ENCODE peak calls at places on chromosomes 3 and 15, in five cellular contexts. J is lung, R is glutamatergic neuron, I is GM06990, M is endothelial cell. P is an unnamed sample.

GRCh38 chr3:188927971-188928370 is 243.8 kb upstream of the TPRG1 start:
- DNase-seq in I (no peak), J (no peak), R (no peak), M (no peak), P (no peak)

GRCh38 chr3:6732807-6733206 is 128.1 kb upstream of the GRM7 start:
- DNase-seq in I (no peak), J (no peak), R (no peak), M (no peak), P (no peak)

GRCh38 chr15:74540135-74540760 is 772 bp upstream of the ARID3B start:
- DNase-seq in R (no peak), J (no peak), I (peak; percentile 7), M (no peak), P (no peak)

GRCh38 chr15:71559098-71559497 is 251.3 kb upstream of the NR2E3 start:
- DNase-seq in J (no peak), I (no peak), R (no peak), M (no peak), P (no peak)

GRCh38 chr3:100693225-100693624 is 16.1 kb upstream of the TFG start:
- DNase-seq in R (no peak), J (no peak), M (no peak), I (no peak), P (no peak)

GRCh38 chr15:50854594-50855490 is 53.6 kb upstream of the AP4E1 start:
- DNase-seq in R (no peak), J (no peak), I (peak; percentile 44), M (no peak), P (peak; percentile 50)

GRCh38 chr3:122458992-122459391 is 43.1 kb upstream of the WDR5B start:
- DNase-seq in J (no peak), R (no peak), I (no peak), M (no peak), P (no peak)

GRCh38 chr3:55551644-55552043 is 64.5 kb upstream of the WNT5A start:
- DNase-seq in R (no peak), M (no peak), I (no peak), J (no peak), P (no peak)

GRCh38 chr3:6097021-6097420 is 763.9 kb upstream of the GRM7 start:
- DNase-seq in I (no peak), J (no peak), R (no peak), M (no peak), P (no peak)

GRCh38 chr3:169813757-169814517 is 1.2 kb upstream of the LRRC34 start:
- DNase-seq in J (peak; percentile 30), R (no peak), M (no peak), I (peak; percentile 85), P (peak; percentile 76)

GRCh38 chr3:128432898-128433629 is 33.6 kb downstream of the DNAJB8 start:
- DNase-seq in I (no peak), M (no peak), J (no peak), R (peak; percentile 60), P (no peak)

GRCh38 chr3:14877404-14877803 is 58.6 kb downstream of the FGD5 start:
- DNase-seq in I (no peak), J (no peak), R (no peak), M (no peak), P (no peak)

GRCh38 chr3:71304684-71305083 is 278.8 kb downstream of the FOXP1 start:
- DNase-seq in I (no peak), J (no peak), M (no peak), R (no peak), P (no peak)
- TF ChIP-seq CTCF in I (no peak), J (no peak), M (no peak), R (no peak), P (peak; percentile 9)

GRCh38 chr3:131231710-131232348 is 149.7 kb upstream of the NUDT16 start:
- DNase-seq in R (no peak), M (no peak), I (no peak), J (no peak), P (no peak)
- TF ChIP-seq CTCF in R (no peak), M (no peak), I (no peak), J (no peak), P (no peak)

DNA sequence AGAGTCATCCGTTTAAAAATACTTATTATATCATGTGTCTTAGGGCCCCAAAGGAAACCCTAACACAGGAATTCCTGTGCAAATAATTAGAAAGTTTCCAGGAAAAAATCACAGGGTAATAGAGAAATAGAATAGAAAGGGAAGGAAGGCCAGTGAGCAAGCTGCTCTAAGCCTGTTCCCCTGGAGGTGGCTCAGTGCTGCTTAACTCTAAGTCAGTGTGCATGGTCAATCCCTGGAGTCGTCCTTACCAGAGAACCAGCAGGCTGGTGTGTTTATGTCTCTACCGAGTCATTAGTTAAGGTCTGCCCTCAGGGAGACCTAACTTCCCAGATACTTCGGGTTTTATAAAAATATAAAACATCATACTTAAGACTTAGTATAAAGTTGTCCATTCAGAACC is 21.0 kb upstream of the MCF2L2 start:
- DNase-seq in J (no peak), M (no peak), I (no peak), R (no peak), P (no peak)
- TF ChIP-seq CTCF in J (no peak), M (no peak), I (no peak), R (no peak), P (no peak)

GRCh38 chr15:34241376-34242350 is 16.8 kb downstream of the EMC4 start:
- DNase-seq in I (peak; percentile 8), R (no peak), M (peak; percentile 32), J (no peak), P (peak; percentile 57)
- TF ChIP-seq CTCF in I (peak; percentile 73), R (peak; percentile 83), M (peak; percentile 80), J (peak; percentile 57), P (peak; percentile 61)

DNA sequence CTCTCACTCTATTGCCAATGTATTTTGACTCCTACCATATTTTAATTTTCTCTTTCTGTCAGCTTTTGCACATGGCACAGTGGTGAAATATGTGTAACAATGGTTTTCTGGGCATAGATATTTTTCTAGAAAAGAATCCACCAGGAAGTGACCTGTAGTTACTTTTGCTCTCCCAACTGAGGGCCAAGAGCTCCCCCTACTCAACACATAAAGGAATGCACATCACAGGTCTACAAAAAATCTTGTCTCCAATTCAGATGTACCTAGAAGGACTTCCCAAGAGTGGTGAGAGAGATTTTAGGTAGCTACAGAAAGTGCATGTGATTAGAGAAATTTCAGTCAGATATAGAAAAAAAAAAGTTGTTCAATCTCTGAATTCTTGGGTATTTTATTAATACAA is 15.6 kb downstream of the CPA3 start:
- DNase-seq in I (no peak), R (no peak), J (no peak), M (peak; percentile 6), P (peak; percentile 12)
- TF ChIP-seq CTCF in I (peak; percentile 36), R (no peak), J (no peak), M (no peak), P (peak; percentile 24)

GRCh38 chr3:3783155-3783554 is 16.1 kb upstream of the LRRN1 start:
- DNase-seq in J (no peak), R (no peak), I (no peak), M (no peak), P (no peak)
- TF ChIP-seq CTCF in J (no peak), R (no peak), I (no peak), M (no peak), P (no peak)

DNA sequence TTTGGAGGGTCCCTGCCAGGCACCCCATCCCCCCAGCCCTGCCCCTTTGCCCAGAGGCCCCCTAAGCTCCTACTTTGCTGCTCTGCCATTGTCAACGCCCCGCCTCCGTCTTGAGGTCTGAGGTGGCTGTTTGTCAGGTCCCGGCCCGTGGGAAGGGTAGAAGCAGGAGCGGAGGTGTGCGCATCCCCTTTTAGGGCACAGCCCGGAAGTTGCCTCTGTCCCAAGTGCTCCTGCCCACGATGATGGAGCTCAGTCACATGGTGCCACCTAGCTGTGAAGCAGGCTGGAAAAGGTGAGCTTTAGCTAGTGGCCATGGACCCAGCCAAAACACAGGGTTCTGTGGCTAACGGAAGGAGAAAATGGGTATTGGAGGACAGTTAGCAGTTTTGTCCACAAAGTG is 28.5 kb upstream of the LCTL start:
- DNase-seq in M (no peak), I (no peak), R (no peak), J (no peak), P (no peak)
- TF ChIP-seq CTCF in M (no peak), I (no peak), R (no peak), J (no peak), P (no peak)

GRCh38 chr15:41930221-41930866 is 36.5 kb upstream of the SPTBN5 start:
- DNase-seq in I (no peak), R (no peak), J (peak; percentile 52), M (no peak), P (no peak)
- TF ChIP-seq CTCF in I (no peak), R (no peak), J (no peak), M (no peak), P (no peak)

GRCh38 chr3:64575211-64575844 is 112.5 kb downstream of the ADAMTS9 start:
- DNase-seq in R (no peak), I (no peak), M (peak; percentile 21), J (no peak), P (peak; percentile 21)
- TF ChIP-seq CTCF in R (peak; percentile 88), I (peak; percentile 68), M (peak; percentile 75), J (no peak), P (peak; percentile 49)

GRCh38 chr3:142802891-142803290 is 79.1 kb downstream of the TRPC1 start:
- DNase-seq in J (no peak), M (no peak), R (no peak), I (no peak), P (no peak)

GRCh38 chr3:142796823-142797222 is 73.0 kb downstream of the TRPC1 start:
- DNase-seq in M (no peak), R (no peak), J (no peak), I (no peak), P (no peak)

DNA sequence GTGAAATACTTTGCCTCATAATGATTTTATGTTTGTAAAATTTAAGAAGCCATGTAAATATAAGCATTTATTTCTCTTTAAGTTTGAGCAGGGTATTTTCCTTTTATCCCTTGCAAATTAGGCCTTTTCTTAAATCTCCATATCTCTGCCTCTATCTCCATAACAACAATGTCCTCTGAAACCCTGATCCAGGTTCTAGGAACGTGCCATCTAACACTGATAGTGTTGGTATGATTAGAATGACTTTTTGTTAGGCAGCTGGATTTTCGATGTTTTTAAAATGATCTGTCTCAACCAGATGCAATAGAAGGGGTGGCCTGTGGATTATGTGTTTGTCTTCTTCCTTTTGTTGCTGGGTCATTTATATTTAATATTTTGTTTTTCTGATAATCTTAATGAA is 77.9 kb downstream of the TRPC1 start:
- DNase-seq in M (no peak), I (no peak), R (no peak), J (no peak), P (no peak)
- TF ChIP-seq CTCF in M (no peak), I (no peak), R (no peak), J (no peak), P (no peak)